ENCODE peak calls at places on chromosomes 7 and 10, in nine cellular contexts. One of them, this sample, is unnamed.
A peak's percentile ranks its signal among the peaks of the same experiment; 100 is the strongest.

GRCh38 chr7:64880322-64881297 is 22.5 kb upstream of the ZNF273 start:
- DNase-seq in T-helper 2 cell: no peak
- DNase-seq in stimulated activated CD4-positive, alpha-beta T cell treated with anti-CD3 and anti-CD28 coated beads, Interleukin-15, amount 100 ng/mL, for 24 hours: no peak
- DNase-seq in ACHN: no peak
- DNase-seq in activated T-cell treated with anti-CD3 and anti-CD28 coated beads, Interleukin-2, amount 50 U/mL, for 48 hours: no peak
- DNase-seq in activated CD4-positive, alpha-beta T cell treated with anti-CD3 and anti-CD28 coated beads for 1 hour: no peak
- DNase-seq in NCI-H1092 treated with DMSO at 0.1 percent for 48 hours: no peak
- DNase-seq in aorta: peak; percentile 65
- DNase-seq in G401: no peak
- DNase-seq in this sample: no peak

GRCh38 chr10:42754155-42755027 is 28.2 kb upstream of the BMS1 start:
- DNase-seq in activated T-cell treated with anti-CD3 and anti-CD28 coated beads, Interleukin-2, amount 50 U/mL, for 48 hours: peak; percentile 43
- DNase-seq in T-helper 2 cell: no peak
- DNase-seq in NCI-H1092 treated with DMSO at 0.1 percent for 48 hours: no peak
- DNase-seq in activated CD4-positive, alpha-beta T cell treated with anti-CD3 and anti-CD28 coated beads for 1 hour: no peak
- DNase-seq in ACHN: no peak
- DNase-seq in aorta: peak; percentile 84
- DNase-seq in G401: peak; percentile 3
- DNase-seq in stimulated activated CD4-positive, alpha-beta T cell treated with anti-CD3 and anti-CD28 coated beads, Interleukin-15, amount 100 ng/mL, for 24 hours: peak; percentile 40
- DNase-seq in this sample: peak; percentile 40

GRCh38 chr7:102129636-102130370 is 156.9 kb upstream of the SH2B2 start:
- DNase-seq in activated CD4-positive, alpha-beta T cell treated with anti-CD3 and anti-CD28 coated beads for 1 hour: no peak
- DNase-seq in T-helper 2 cell: no peak
- DNase-seq in G401: peak; percentile 50
- DNase-seq in aorta: peak; percentile 65
- DNase-seq in activated T-cell treated with anti-CD3 and anti-CD28 coated beads, Interleukin-2, amount 50 U/mL, for 48 hours: no peak
- DNase-seq in ACHN: peak; percentile 89
- DNase-seq in stimulated activated CD4-positive, alpha-beta T cell treated with anti-CD3 and anti-CD28 coated beads, Interleukin-15, amount 100 ng/mL, for 24 hours: no peak
- DNase-seq in NCI-H1092 treated with DMSO at 0.1 percent for 48 hours: no peak
- DNase-seq in this sample: no peak

GRCh38 chr7:68309271-68309670 is 1289.0 kb upstream of the AUTS2 start:
- DNase-seq in T-helper 2 cell: no peak
- DNase-seq in activated CD4-positive, alpha-beta T cell treated with anti-CD3 and anti-CD28 coated beads for 1 hour: no peak
- DNase-seq in G401: peak; percentile 40
- DNase-seq in ACHN: no peak
- DNase-seq in stimulated activated CD4-positive, alpha-beta T cell treated with anti-CD3 and anti-CD28 coated beads, Interleukin-15, amount 100 ng/mL, for 24 hours: no peak
- DNase-seq in activated T-cell treated with anti-CD3 and anti-CD28 coated beads, Interleukin-2, amount 50 U/mL, for 48 hours: no peak
- DNase-seq in NCI-H1092 treated with DMSO at 0.1 percent for 48 hours: no peak
- DNase-seq in aorta: no peak
- DNase-seq in this sample: no peak

GRCh38 chr7:140403878-140404564 is at the start of gene RAB19:
- DNase-seq in stimulated activated CD4-positive, alpha-beta T cell treated with anti-CD3 and anti-CD28 coated beads, Interleukin-15, amount 100 ng/mL, for 24 hours: peak; percentile 39
- DNase-seq in activated T-cell treated with anti-CD3 and anti-CD28 coated beads, Interleukin-2, amount 50 U/mL, for 48 hours: peak; percentile 57
- DNase-seq in T-helper 2 cell: peak; percentile 27
- DNase-seq in ACHN: peak; percentile 59
- DNase-seq in activated CD4-positive, alpha-beta T cell treated with anti-CD3 and anti-CD28 coated beads for 1 hour: peak; percentile 33
- DNase-seq in NCI-H1092 treated with DMSO at 0.1 percent for 48 hours: no peak
- DNase-seq in aorta: no peak
- DNase-seq in G401: no peak
- DNase-seq in this sample: peak; percentile 72

GRCh38 chr7:144069511-144069910 is at the start of gene OR2A25:
- DNase-seq in T-helper 2 cell: no peak
- DNase-seq in aorta: no peak
- DNase-seq in activated CD4-positive, alpha-beta T cell treated with anti-CD3 and anti-CD28 coated beads for 1 hour: no peak
- DNase-seq in stimulated activated CD4-positive, alpha-beta T cell treated with anti-CD3 and anti-CD28 coated beads, Interleukin-15, amount 100 ng/mL, for 24 hours: no peak
- DNase-seq in ACHN: no peak
- DNase-seq in activated T-cell treated with anti-CD3 and anti-CD28 coated beads, Interleukin-2, amount 50 U/mL, for 48 hours: no peak
- DNase-seq in NCI-H1092 treated with DMSO at 0.1 percent for 48 hours: no peak
- DNase-seq in G401: no peak
- DNase-seq in this sample: no peak

GRCh38 chr7:85065306-85065705 is 121.5 kb downstream of the SEMA3D start:
- DNase-seq in T-helper 2 cell: no peak
- DNase-seq in stimulated activated CD4-positive, alpha-beta T cell treated with anti-CD3 and anti-CD28 coated beads, Interleukin-15, amount 100 ng/mL, for 24 hours: no peak
- DNase-seq in G401: no peak
- DNase-seq in aorta: no peak
- DNase-seq in ACHN: no peak
- DNase-seq in NCI-H1092 treated with DMSO at 0.1 percent for 48 hours: no peak
- DNase-seq in activated T-cell treated with anti-CD3 and anti-CD28 coated beads, Interleukin-2, amount 50 U/mL, for 48 hours: no peak
- DNase-seq in activated CD4-positive, alpha-beta T cell treated with anti-CD3 and anti-CD28 coated beads for 1 hour: no peak
- DNase-seq in this sample: no peak

GRCh38 chr7:30652951-30653641 is 29.2 kb downstream of the CRHR2 start:
- DNase-seq in aorta: no peak
- DNase-seq in NCI-H1092 treated with DMSO at 0.1 percent for 48 hours: no peak
- DNase-seq in activated T-cell treated with anti-CD3 and anti-CD28 coated beads, Interleukin-2, amount 50 U/mL, for 48 hours: no peak
- DNase-seq in stimulated activated CD4-positive, alpha-beta T cell treated with anti-CD3 and anti-CD28 coated beads, Interleukin-15, amount 100 ng/mL, for 24 hours: no peak
- DNase-seq in ACHN: no peak
- DNase-seq in G401: no peak
- DNase-seq in T-helper 2 cell: no peak
- DNase-seq in activated CD4-positive, alpha-beta T cell treated with anti-CD3 and anti-CD28 coated beads for 1 hour: no peak
- DNase-seq in this sample: no peak

GRCh38 chr7:28662236-28662635 is 249.9 kb downstream of the CREB5 start:
- DNase-seq in G401: no peak
- DNase-seq in activated CD4-positive, alpha-beta T cell treated with anti-CD3 and anti-CD28 coated beads for 1 hour: no peak
- DNase-seq in stimulated activated CD4-positive, alpha-beta T cell treated with anti-CD3 and anti-CD28 coated beads, Interleukin-15, amount 100 ng/mL, for 24 hours: no peak
- DNase-seq in T-helper 2 cell: no peak
- DNase-seq in aorta: no peak
- DNase-seq in activated T-cell treated with anti-CD3 and anti-CD28 coated beads, Interleukin-2, amount 50 U/mL, for 48 hours: no peak
- DNase-seq in ACHN: no peak
- DNase-seq in NCI-H1092 treated with DMSO at 0.1 percent for 48 hours: no peak
- DNase-seq in this sample: no peak

GRCh38 chr10:129126955-129127354 is 340.1 kb upstream of the MGMT start:
- DNase-seq in aorta: no peak
- DNase-seq in T-helper 2 cell: no peak
- DNase-seq in activated CD4-positive, alpha-beta T cell treated with anti-CD3 and anti-CD28 coated beads for 1 hour: no peak
- DNase-seq in activated T-cell treated with anti-CD3 and anti-CD28 coated beads, Interleukin-2, amount 50 U/mL, for 48 hours: no peak
- DNase-seq in ACHN: no peak
- DNase-seq in NCI-H1092 treated with DMSO at 0.1 percent for 48 hours: no peak
- DNase-seq in G401: no peak
- DNase-seq in stimulated activated CD4-positive, alpha-beta T cell treated with anti-CD3 and anti-CD28 coated beads, Interleukin-15, amount 100 ng/mL, for 24 hours: no peak
- DNase-seq in this sample: no peak

GRCh38 chr10:77163670-77164348 is 473.8 kb downstream of the KCNMA1 start:
- DNase-seq in ACHN: peak; percentile 96
- DNase-seq in G401: no peak
- DNase-seq in NCI-H1092 treated with DMSO at 0.1 percent for 48 hours: no peak
- DNase-seq in activated T-cell treated with anti-CD3 and anti-CD28 coated beads, Interleukin-2, amount 50 U/mL, for 48 hours: no peak
- DNase-seq in stimulated activated CD4-positive, alpha-beta T cell treated with anti-CD3 and anti-CD28 coated beads, Interleukin-15, amount 100 ng/mL, for 24 hours: no peak
- DNase-seq in T-helper 2 cell: no peak
- DNase-seq in aorta: peak; percentile 75
- DNase-seq in activated CD4-positive, alpha-beta T cell treated with anti-CD3 and anti-CD28 coated beads for 1 hour: no peak
- DNase-seq in this sample: no peak

GRCh38 chr10:127534074-127534473 is 15.0 kb upstream of the NPS start:
- DNase-seq in T-helper 2 cell: no peak
- DNase-seq in NCI-H1092 treated with DMSO at 0.1 percent for 48 hours: no peak
- DNase-seq in activated CD4-positive, alpha-beta T cell treated with anti-CD3 and anti-CD28 coated beads for 1 hour: no peak
- DNase-seq in stimulated activated CD4-positive, alpha-beta T cell treated with anti-CD3 and anti-CD28 coated beads, Interleukin-15, amount 100 ng/mL, for 24 hours: no peak
- DNase-seq in activated T-cell treated with anti-CD3 and anti-CD28 coated beads, Interleukin-2, amount 50 U/mL, for 48 hours: no peak
- DNase-seq in G401: no peak
- DNase-seq in aorta: no peak
- DNase-seq in ACHN: no peak
- DNase-seq in this sample: no peak

GRCh38 chr7:39507866-39508551 is 58.2 kb upstream of the YAE1 start:
- DNase-seq in NCI-H1092 treated with DMSO at 0.1 percent for 48 hours: peak; percentile 86
- DNase-seq in ACHN: no peak
- DNase-seq in stimulated activated CD4-positive, alpha-beta T cell treated with anti-CD3 and anti-CD28 coated beads, Interleukin-15, amount 100 ng/mL, for 24 hours: no peak
- DNase-seq in activated CD4-positive, alpha-beta T cell treated with anti-CD3 and anti-CD28 coated beads for 1 hour: no peak
- DNase-seq in G401: no peak
- DNase-seq in aorta: no peak
- DNase-seq in T-helper 2 cell: no peak
- DNase-seq in activated T-cell treated with anti-CD3 and anti-CD28 coated beads, Interleukin-2, amount 50 U/mL, for 48 hours: no peak
- DNase-seq in this sample: no peak